ENCODE peak calls at places on chromosome 22, in five cellular contexts. M, Z, V, Y and L are unnamed samples.

GRCh38 chr22:49449811-49450386 is 377.8 kb downstream of the BRD1 start:
- DNase-seq in Y (no peak), Z (no peak), V (no peak), M (no peak), L (no peak)

GRCh38 chr22:49810363-49811013 is 17.2 kb downstream of the BRD1 start:
- DNase-seq in Y (no peak), Z (no peak), V (no peak), M (no peak), L (no peak)

GRCh38 chr22:37302617-37303555 is 20.6 kb downstream of the CYTH4 start:
- DNase-seq in M (no peak), V (no peak), Z (no peak), Y (no peak), L (no peak)

GRCh38 chr22:30025187-30025586 is 55.1 kb upstream of the HORMAD2 start:
- DNase-seq in Z (no peak), V (no peak), Y (peak; percentile 53), M (no peak), L (no peak)

GRCh38 chr22:38413085-38414008 is 41.7 kb downstream of the KCNJ4 start:
- DNase-seq in Z (no peak), M (no peak), V (no peak), Y (peak; percentile 41), L (no peak)

GRCh38 chr22:16932577-16932976 is 75.4 kb downstream of the GAB4 start:
- DNase-seq in M (peak; percentile 35), Z (no peak), V (no peak), Y (no peak), L (peak; percentile 4)

GRCh38 chr22:31240011-31240410 is 27.9 kb downstream of the LIMK2 start:
- DNase-seq in Z (no peak), M (no peak), Y (no peak), V (no peak), L (no peak)

GRCh38 chr22:44335903-44336803 is 23.4 kb upstream of the SHISAL1 start:
- DNase-seq in M (no peak), Y (no peak), V (no peak), Z (no peak), L (no peak)

GRCh38 chr22:43356881-43357280 is 13.7 kb upstream of the SCUBE1 start:
- DNase-seq in Z (no peak), Y (no peak), V (no peak), M (no peak), L (no peak)

GRCh38 chr22:50576806-50577696 is 1.2 kb downstream of the CPT1B start:
- DNase-seq in M (peak; percentile 41), Y (no peak), Z (no peak), V (no peak), L (no peak)

GRCh38 chr22:45240137-45240809 is 421 bp downstream of the KIAA0930 start:
- DNase-seq in M (no peak), Y (no peak), Z (peak; percentile 41), V (no peak), L (peak; percentile 53)

GRCh38 chr22:30000566-30000965 is 79.7 kb upstream of the HORMAD2 start:
- DNase-seq in V (peak; percentile 5), M (peak; percentile 3), Y (no peak), Z (no peak), L (peak; percentile 61)

GRCh38 chr22:41498322-41498721 is 29.4 kb downstream of the ACO2 start:
- DNase-seq in Z (no peak), V (no peak), Y (no peak), M (no peak), L (no peak)

GRCh38 chr22:46578824-46579561 is 41.2 kb upstream of the GRAMD4 start:
- DNase-seq in Z (no peak), V (no peak), Y (no peak), M (no peak), L (no peak)

GRCh38 chr22:46090051-46090591 is 60.2 kb upstream of the PPARA start:
- DNase-seq in Y (no peak), V (no peak), M (no peak), Z (no peak), L (no peak)

GRCh38 chr22:29726512-29727247 is 6.9 kb downstream of the CABP7 start:
- DNase-seq in V (no peak), Z (no peak), M (peak; percentile 14), Y (no peak), L (peak; percentile 42)

GRCh38 chr22:19527321-19527721 is 3.1 kb upstream of the CLDN5 start:
- DNase-seq in Z (no peak), M (no peak), Y (no peak), V (no peak), L (no peak)

GRCh38 chr22:21876486-21877176 is 9.2 kb upstream of the MAPK1 start:
- DNase-seq in Y (no peak), M (no peak), V (peak; percentile 26), Z (no peak), L (peak; percentile 48)